ENCODE peak calls at places on chromosomes 7 and 10, in eight cellular contexts. W, T, Y, R, V, U, M and B are unnamed samples.

GRCh38 chr10:96473866-96474265 is 39.9 kb downstream of the TLL2 start:
- DNase-seq in W (no peak), T (no peak), Y (no peak), R (no peak), V (no peak), U (no peak), M (no peak), B (no peak)

GRCh38 chr10:124878457-124878739 is 63.5 kb upstream of the ZRANB1 start:
- DNase-seq in W (no peak), T (no peak), Y (no peak), R (no peak), V (no peak), U (no peak), M (no peak), B (no peak)

GRCh38 chr7:41745451-41745850 is 42.6 kb upstream of the INHBA start:
- DNase-seq in W (no peak), T (no peak), Y (no peak), R (no peak), V (no peak), U (no peak), M (no peak), B (no peak)

GRCh38 chr10:43371418-43371817 is at the start of gene FXYD4:
- DNase-seq in W (no peak), T (no peak), Y (no peak), R (no peak), V (no peak), U (no peak), M (no peak), B (no peak)

GRCh38 chr7:121473645-121474300 is 77.7 kb upstream of the FAM3C start:
- DNase-seq in W (no peak), T (no peak), Y (no peak), R (no peak), V (no peak), U (no peak), M (no peak), B (no peak)

GRCh38 chr7:27868117-27868516 is 128.2 kb downstream of the TAX1BP1 start:
- DNase-seq in W (no peak), T (no peak), Y (no peak), R (no peak), V (no peak), U (no peak), M (no peak), B (no peak)

GRCh38 chr7:84176716-84177115 is 17.9 kb downstream of the SEMA3A start:
- DNase-seq in W (no peak), T (no peak), Y (no peak), R (no peak), V (peak), U (no peak), M (no peak), B (peak)

GRCh38 chr7:13049946-13050345 is 362.5 kb downstream of the ARL4A start:
- DNase-seq in W (no peak), T (no peak), Y (no peak), R (no peak), V (no peak), U (no peak), M (no peak), B (no peak)

GRCh38 chr10:83076443-83076842 is 1062.9 kb upstream of the GHITM start:
- DNase-seq in W (no peak), T (no peak), Y (no peak), R (no peak), V (no peak), U (no peak), M (no peak), B (no peak)

GRCh38 chr7:137961200-137962177 is 40.4 kb downstream of the CREB3L2 start:
- DNase-seq in W (no peak), T (no peak), Y (no peak), R (no peak), V (peak), U (peak), M (no peak), B (no peak)

GRCh38 chr10:49272251-49273081 is 26.5 kb upstream of the C10orf71 start:
- DNase-seq in W (no peak), T (peak), Y (peak), R (peak), V (no peak), U (no peak), M (no peak), B (no peak)

GRCh38 chr10:93288679-93289634 is 193.2 kb downstream of the MYOF start:
- DNase-seq in W (no peak), T (peak), Y (peak), R (peak), V (peak), U (peak), M (peak), B (peak)
- TF ChIP-seq CTCF in W (peak), T (peak), Y (peak), R (peak), V (peak), U (peak), M (peak), B (peak)

DNA sequence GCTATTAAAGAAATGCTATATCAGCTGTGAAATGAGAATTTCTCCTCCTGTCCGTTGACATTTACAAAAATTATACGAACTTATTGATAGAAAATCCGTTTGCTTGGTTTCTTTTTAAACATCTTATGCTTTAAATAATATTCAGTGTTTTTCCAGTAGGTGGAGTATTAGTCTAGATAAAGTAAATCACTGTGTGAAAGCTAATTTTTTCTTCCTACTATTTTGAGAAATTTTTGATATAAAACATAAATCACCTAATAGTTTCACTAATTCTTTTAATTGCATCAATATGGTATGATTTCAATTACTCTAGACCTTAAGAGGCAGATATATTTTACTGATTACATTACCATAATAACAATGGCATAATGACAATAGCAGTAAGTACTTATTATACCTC is 335.2 kb upstream of the C7orf33 start:
- DNase-seq in W (no peak), T (no peak), Y (no peak), R (no peak), V (no peak), U (no peak), M (no peak), B (no peak)
- TF ChIP-seq CTCF in W (no peak), T (no peak), Y (peak), R (no peak), V (peak), U (no peak), M (no peak), B (no peak)

GRCh38 chr7:98251844-98252639 is at the start of gene TECPR1:
- DNase-seq in W (peak), T (peak), Y (peak), R (peak), V (peak), U (peak), M (peak), B (peak)
- TF ChIP-seq CTCF in W (no peak), T (no peak), Y (no peak), R (no peak), V (no peak), U (no peak), M (no peak), B (no peak)

DNA sequence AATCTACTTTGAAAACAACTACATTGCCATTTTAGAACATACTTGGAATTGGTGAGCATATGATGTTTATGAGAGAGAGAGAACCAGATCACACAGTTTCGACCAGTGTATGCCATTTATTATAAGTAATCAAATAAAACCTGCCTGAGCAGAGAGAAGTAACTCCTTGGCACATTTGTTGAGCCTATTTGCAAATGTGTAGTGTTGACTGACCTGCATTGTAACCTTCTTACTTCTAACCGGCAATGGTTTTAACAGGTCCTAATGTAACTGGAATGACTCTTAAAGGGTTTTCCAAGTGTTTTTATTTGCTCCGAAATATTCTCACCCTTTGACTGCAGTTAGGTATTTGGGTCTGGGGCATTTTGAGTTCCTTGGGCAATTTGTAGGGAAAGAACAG is 167.6 kb downstream of the POU6F2 start:
- DNase-seq in W (no peak), T (no peak), Y (no peak), R (no peak), V (no peak), U (no peak), M (no peak), B (no peak)
- TF ChIP-seq CTCF in W (no peak), T (no peak), Y (no peak), R (no peak), V (no peak), U (no peak), M (no peak), B (no peak)